ENCODE peak calls at places on chromosomes 12 and 14, in nine cellular contexts. I is gastrocnemius medialis, Y is DND-41, F is adrenal gland, B is mucosa of descending colon, J is HCT116, E is dorsolateral prefrontal cortex, W is AG04450, V is fibroblast of villous mesenchyme. L is an unnamed sample.

GRCh38 chr12:106309671-106310313 is 7.3 kb downstream of the TCP11L2 start:
- DNase-seq in F (peak), W (peak), E (no peak), V (peak), I (peak), J (no peak), B (no peak), Y (no peak), L (no peak)

GRCh38 chr12:104602901-104603300 is 146.2 kb downstream of the CHST11 start:
- DNase-seq in Y (no peak), B (no peak), J (no peak), I (no peak), F (no peak), V (no peak), E (no peak), W (no peak), L (no peak)

GRCh38 chr12:91620949-91621348 is 438.3 kb upstream of the DCN start:
- DNase-seq in E (no peak), Y (no peak), W (peak), J (no peak), B (no peak), V (no peak), I (no peak), F (no peak), L (no peak)

GRCh38 chr12:3276226-3276625 is 199.0 kb downstream of the TSPAN9 start:
- DNase-seq in J (no peak), B (no peak), E (no peak), V (no peak), Y (no peak), F (no peak), I (no peak), W (no peak), L (no peak)

GRCh38 chr14:22658951-22659350 is 14.8 kb upstream of the OR6J1 start:
- DNase-seq in B (no peak), J (no peak), E (no peak), I (no peak), V (no peak), W (no peak), Y (no peak), F (no peak), L (peak)

GRCh38 chr14:88463318-88463717 is 77.9 kb downstream of the SPATA7 start:
- DNase-seq in Y (peak), B (no peak), E (no peak), V (peak), J (peak), F (no peak), I (no peak), W (no peak), L (peak)

GRCh38 chr14:55448146-55448614 is 7.8 kb upstream of the TBPL2 start:
- DNase-seq in E (no peak), W (peak), Y (no peak), B (no peak), I (no peak), J (peak), F (peak), V (peak), L (no peak)

GRCh38 chr12:64010069-64010686 is 165.7 kb downstream of the SRGAP1 start:
- DNase-seq in V (peak), E (no peak), W (peak), F (no peak), I (no peak), B (no peak), Y (no peak), J (no peak), L (no peak)

GRCh38 chr14:91417983-91418386 is 365 bp upstream of the CCDC88C start:
- DNase-seq in J (peak), V (no peak), Y (peak), F (no peak), E (no peak), I (no peak), B (peak), W (no peak), L (peak)

GRCh38 chr12:85036241-85036707 is at the start of the genes LRRIQ1 and TSPAN19:
- DNase-seq in J (peak), B (peak), F (peak), V (peak), Y (no peak), W (peak), E (peak), I (peak), L (no peak)

GRCh38 chr12:76719642-76720041 is 44.3 kb upstream of the ZDHHC17 start:
- DNase-seq in E (no peak), W (no peak), B (no peak), J (no peak), Y (no peak), F (no peak), I (no peak), V (no peak), L (no peak)

GRCh38 chr14:54777395-54777794 is 125.2 kb downstream of the GCH1 start:
- DNase-seq in B (no peak), E (no peak), V (no peak), Y (no peak), I (no peak), W (no peak), F (no peak), J (no peak), L (no peak)

GRCh38 chr12:78871566-78871965 is 7.0 kb downstream of the SYT1 start:
- DNase-seq in Y (no peak), J (no peak), F (no peak), B (no peak), I (no peak), W (no peak), V (no peak), E (no peak), L (no peak)

GRCh38 chr12:124508323-124509096 is 58.9 kb downstream of the NCOR2 start:
- DNase-seq in F (no peak), B (no peak), W (no peak), Y (no peak), I (peak), V (peak), J (no peak), E (no peak), L (no peak)

GRCh38 chr12:45674583-45674982 is 54.9 kb upstream of the ARID2 start:
- DNase-seq in V (peak), I (no peak), F (peak), J (no peak), W (peak), E (no peak), Y (no peak), B (no peak), L (no peak)

GRCh38 chr12:68067762-68068376 is 78.6 kb downstream of the IFNG-AS1 start:
- DNase-seq in F (no peak), B (no peak), W (no peak), E (no peak), I (no peak), V (peak), J (peak), Y (no peak), L (peak)

GRCh38 chr12:99722690-99723486 is 75.3 kb downstream of the GARIN6 start:
- DNase-seq in J (no peak), E (no peak), F (no peak), B (no peak), I (no peak), Y (no peak), W (no peak), V (no peak), L (no peak)

GRCh38 chr12:112347521-112347920 is 34.7 kb downstream of the HECTD4 start:
- DNase-seq in W (peak), Y (no peak), B (no peak), V (peak), J (no peak), E (no peak), F (no peak), I (no peak), L (no peak)

GRCh38 chr12:79782197-79782890 is 91.6 kb upstream of the PAWR start:
- DNase-seq in V (peak), Y (no peak), B (no peak), F (no peak), E (no peak), W (no peak), J (no peak), I (no peak), L (no peak)

GRCh38 chr12:117367006-117367638 is 5.7 kb upstream of the NOS1 start:
- DNase-seq in I (peak), F (peak), J (peak), B (no peak), V (peak), W (peak), Y (peak), E (peak), L (peak)

GRCh38 chr12:54689034-54689372 is 40.8 kb upstream of the DCD start:
- DNase-seq in F (no peak), Y (no peak), E (no peak), I (no peak), B (no peak), W (no peak), V (no peak), J (no peak), L (no peak)

GRCh38 chr12:116484807-116485206 is 74.4 kb upstream of the MAP1LC3B2 start:
- DNase-seq in Y (no peak), J (no peak), V (peak), B (no peak), W (no peak), E (no peak), I (no peak), F (peak), L (no peak)

GRCh38 chr14:51967521-51967920 is 21.8 kb upstream of the RTRAF start:
- DNase-seq in I (no peak), W (no peak), E (no peak), J (no peak), V (no peak), B (no peak), Y (no peak), F (no peak), L (no peak)

GRCh38 chr12:71665109-71665476 is 992 bp downstream of the THAP2 start:
- DNase-seq in I (no peak), E (no peak), B (no peak), V (no peak), J (no peak), F (no peak), W (no peak), Y (no peak), L (peak)

GRCh38 chr14:65302571-65303184 is 109.9 kb upstream of the FUT8 start:
- DNase-seq in J (no peak), Y (no peak), I (no peak), B (no peak), V (no peak), F (no peak), E (no peak), W (no peak), L (no peak)

GRCh38 chr14:93956514-93957332 is 19.6 kb downstream of the ASB2 start:
- DNase-seq in I (no peak), B (no peak), W (no peak), J (no peak), V (no peak), F (no peak), E (no peak), Y (no peak), L (no peak)

GRCh38 chr12:123118397-123118945 is 32.4 kb downstream of the PITPNM2 start:
- DNase-seq in W (peak), V (peak), J (no peak), B (no peak), F (no peak), Y (no peak), E (no peak), I (no peak), L (no peak)

GRCh38 chr14:21917699-21918436 is 244.2 kb upstream of the OR4E1 start:
- DNase-seq in V (peak), I (no peak), F (peak), J (peak), E (no peak), W (peak), B (no peak), Y (peak), L (peak)

GRCh38 chr14:53549956-53550355 is 396.8 kb upstream of the DDHD1 start:
- DNase-seq in E (no peak), J (no peak), B (no peak), Y (no peak), V (no peak), F (peak), W (no peak), I (no peak), L (no peak)

GRCh38 chr12:108629156-108629555 is 4.5 kb downstream of the SELPLG start:
- DNase-seq in F (no peak), W (no peak), E (no peak), V (no peak), Y (peak), B (no peak), J (no peak), I (no peak), L (no peak)

GRCh38 chr12:6827982-6828670 is at the start of gene P3H3:
- DNase-seq in B (no peak), J (no peak), I (no peak), V (peak), E (no peak), F (no peak), Y (no peak), W (no peak), L (no peak)

GRCh38 chr12:38892090-38892786 is 13.2 kb downstream of the CPNE8 start:
- DNase-seq in I (no peak), J (no peak), W (no peak), V (peak), F (no peak), B (no peak), Y (no peak), E (no peak), L (no peak)

DNA sequence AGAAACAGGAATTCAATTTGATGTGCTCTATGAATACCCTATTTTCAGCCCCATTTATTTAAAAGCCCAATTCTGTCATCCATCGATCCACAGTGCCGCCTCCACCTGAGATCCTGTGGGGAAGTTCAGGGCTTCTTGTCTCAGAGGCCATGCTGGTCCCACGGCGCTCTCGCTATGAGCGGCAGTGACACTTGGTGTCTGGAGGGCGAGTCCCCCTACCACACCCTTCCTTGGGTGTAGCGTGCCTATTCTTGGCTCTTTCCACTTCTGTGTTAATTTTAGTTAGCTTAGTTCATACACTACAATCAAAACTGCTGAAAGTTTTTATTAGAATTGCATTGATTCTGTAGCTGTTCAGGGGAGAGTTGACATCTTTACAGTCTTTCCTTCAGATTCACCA is 73.8 kb downstream of the DDX51 start:
- DNase-seq in B (no peak), F (no peak), Y (no peak), J (no peak), I (no peak), V (no peak), E (no peak), W (no peak), L (no peak)
- H3K4me3 ChIP-seq in B (no peak), F (no peak), Y (no peak), J (no peak), I (no peak), V (no peak), E (no peak), W (no peak), L (peak)

GRCh38 chr12:96140110-96140509 is 54.1 kb upstream of the ELK3 start:
- DNase-seq in B (no peak), E (no peak), W (no peak), I (no peak), F (no peak), J (no peak), V (peak), Y (no peak), L (no peak)

GRCh38 chr12:96141216-96141944 is 52.8 kb upstream of the ELK3 start:
- DNase-seq in V (peak), I (no peak), F (peak), E (no peak), W (no peak), Y (no peak), J (no peak), B (no peak), L (no peak)

GRCh38 chr12:96143392-96143791 is 50.8 kb upstream of the ELK3 start:
- DNase-seq in B (no peak), W (no peak), E (no peak), Y (peak), J (no peak), I (no peak), V (no peak), F (no peak), L (no peak)

GRCh38 chr12:96146747-96147146 is 47.4 kb upstream of the ELK3 start:
- DNase-seq in W (no peak), I (no peak), F (no peak), E (no peak), J (no peak), V (no peak), Y (no peak), B (no peak), L (no peak)

DNA sequence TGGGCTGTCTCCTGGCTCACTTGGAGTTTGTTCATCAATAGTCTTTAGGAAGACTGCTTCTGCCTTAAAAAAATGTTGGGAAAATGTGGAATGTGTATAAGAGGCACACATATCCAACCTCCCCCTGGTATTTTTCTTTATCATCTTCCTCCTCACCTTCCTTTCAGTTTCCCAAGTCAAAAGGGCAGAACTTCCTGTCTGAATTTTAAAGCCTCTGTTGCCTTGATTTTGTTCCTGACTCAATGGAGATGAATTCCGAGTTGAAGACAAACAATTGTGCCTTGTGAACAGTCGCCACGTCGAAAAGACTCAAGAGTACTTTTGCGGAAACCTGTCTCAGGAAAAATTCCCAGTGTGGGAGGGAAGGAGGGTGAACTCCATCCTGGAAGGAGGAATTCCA is 50.3 kb upstream of the ELK3 start:
- DNase-seq in B (no peak), F (no peak), I (no peak), E (no peak), J (no peak), V (no peak), W (no peak), Y (no peak), L (no peak)
- H3K4me3 ChIP-seq in B (no peak), F (no peak), I (no peak), E (no peak), J (no peak), V (no peak), W (no peak), Y (no peak), L (no peak)

GRCh38 chr14:73937012-73937411 is 12.9 kb downstream of the FAM161B start:
- DNase-seq in F (no peak), I (no peak), W (no peak), Y (no peak), E (no peak), J (no peak), B (no peak), V (no peak), L (no peak)

GRCh38 chr14:73935666-73936065 is 14.2 kb downstream of the FAM161B start:
- DNase-seq in W (no peak), F (no peak), Y (no peak), J (no peak), V (no peak), B (no peak), E (no peak), I (no peak), L (peak)
- H3K4me3 ChIP-seq in W (no peak), F (no peak), Y (no peak), J (no peak), V (no peak), B (no peak), E (no peak), I (no peak), L (no peak)

GRCh38 chr12:115354476-115354890 is 670.5 kb upstream of the TBX3 start:
- DNase-seq in W (no peak), E (no peak), I (no peak), V (no peak), F (no peak), J (no peak), B (no peak), Y (no peak), L (no peak)
- H3K4me3 ChIP-seq in W (peak), E (no peak), I (peak), V (peak), F (peak), J (peak), B (no peak), Y (no peak), L (no peak)